ENCODE peak calls at places on chromosomes 1 and 21, in six cellular contexts. One of them, this sample, is unnamed.
A peak's percentile ranks its signal among the peaks of the same experiment; 100 is the strongest.

GRCh38 chr1:55043726-55044125 is 4.4 kb downstream of the PCSK9 start:
- DNase-seq in iris pigment epithelial cell: no peak
- DNase-seq in activated effector memory CD4-positive, alpha-beta T cell treated with Interleukin-2 at 50 U/mL for 16 hours: no peak
- DNase-seq in stimulated activated naive CD4-positive, alpha-beta T cell: no peak
- DNase-seq in HS-27A: no peak
- DNase-seq in activated T-cell treated with anti-CD3 and anti-CD28 coated beads for 4 hours: no peak
- DNase-seq in this sample: no peak

GRCh38 chr1:71521655-71522264 is 440.9 kb upstream of the ZRANB2 start:
- DNase-seq in HS-27A: no peak
- DNase-seq in iris pigment epithelial cell: peak; percentile 47
- DNase-seq in activated T-cell treated with anti-CD3 and anti-CD28 coated beads for 4 hours: no peak
- DNase-seq in stimulated activated naive CD4-positive, alpha-beta T cell: no peak
- DNase-seq in activated effector memory CD4-positive, alpha-beta T cell treated with Interleukin-2 at 50 U/mL for 16 hours: no peak
- DNase-seq in this sample: peak; percentile 6

GRCh38 chr21:43343095-43343991 is 83.6 kb downstream of the SIK1 start:
- DNase-seq in activated effector memory CD4-positive, alpha-beta T cell treated with Interleukin-2 at 50 U/mL for 16 hours: no peak
- DNase-seq in iris pigment epithelial cell: no peak
- DNase-seq in activated T-cell treated with anti-CD3 and anti-CD28 coated beads for 4 hours: no peak
- DNase-seq in HS-27A: no peak
- DNase-seq in stimulated activated naive CD4-positive, alpha-beta T cell: no peak
- DNase-seq in this sample: no peak

GRCh38 chr21:46461909-46462308 is 3.2 kb downstream of the DIP2A start:
- DNase-seq in iris pigment epithelial cell: no peak
- DNase-seq in stimulated activated naive CD4-positive, alpha-beta T cell: no peak
- DNase-seq in activated effector memory CD4-positive, alpha-beta T cell treated with Interleukin-2 at 50 U/mL for 16 hours: no peak
- DNase-seq in activated T-cell treated with anti-CD3 and anti-CD28 coated beads for 4 hours: no peak
- DNase-seq in HS-27A: no peak
- DNase-seq in this sample: no peak

GRCh38 chr1:237429252-237429651 is 387.3 kb downstream of the RYR2 start:
- DNase-seq in stimulated activated naive CD4-positive, alpha-beta T cell: no peak
- DNase-seq in activated effector memory CD4-positive, alpha-beta T cell treated with Interleukin-2 at 50 U/mL for 16 hours: no peak
- DNase-seq in iris pigment epithelial cell: no peak
- DNase-seq in HS-27A: no peak
- DNase-seq in activated T-cell treated with anti-CD3 and anti-CD28 coated beads for 4 hours: no peak
- DNase-seq in this sample: no peak

GRCh38 chr1:99680258-99680657 is 34.3 kb downstream of the PALMD start:
- DNase-seq in iris pigment epithelial cell: peak; percentile 50
- DNase-seq in stimulated activated naive CD4-positive, alpha-beta T cell: no peak
- DNase-seq in activated effector memory CD4-positive, alpha-beta T cell treated with Interleukin-2 at 50 U/mL for 16 hours: no peak
- DNase-seq in activated T-cell treated with anti-CD3 and anti-CD28 coated beads for 4 hours: no peak
- DNase-seq in HS-27A: peak; percentile 57
- DNase-seq in this sample: peak; percentile 69

GRCh38 chr1:228964178-228964819 is 229.0 kb downstream of the RHOU start:
- DNase-seq in HS-27A: no peak
- DNase-seq in iris pigment epithelial cell: peak; percentile 92
- DNase-seq in activated effector memory CD4-positive, alpha-beta T cell treated with Interleukin-2 at 50 U/mL for 16 hours: no peak
- DNase-seq in stimulated activated naive CD4-positive, alpha-beta T cell: no peak
- DNase-seq in activated T-cell treated with anti-CD3 and anti-CD28 coated beads for 4 hours: no peak
- DNase-seq in this sample: peak; percentile 91

GRCh38 chr1:99986656-99987225 is 16.9 kb downstream of the SLC35A3 start:
- DNase-seq in iris pigment epithelial cell: no peak
- DNase-seq in stimulated activated naive CD4-positive, alpha-beta T cell: no peak
- DNase-seq in HS-27A: no peak
- DNase-seq in activated T-cell treated with anti-CD3 and anti-CD28 coated beads for 4 hours: no peak
- DNase-seq in activated effector memory CD4-positive, alpha-beta T cell treated with Interleukin-2 at 50 U/mL for 16 hours: no peak
- DNase-seq in this sample: no peak

GRCh38 chr1:13674386-13674785 is 25.6 kb upstream of the PRDM2 start:
- DNase-seq in iris pigment epithelial cell: no peak
- DNase-seq in activated T-cell treated with anti-CD3 and anti-CD28 coated beads for 4 hours: no peak
- DNase-seq in HS-27A: no peak
- DNase-seq in stimulated activated naive CD4-positive, alpha-beta T cell: no peak
- DNase-seq in activated effector memory CD4-positive, alpha-beta T cell treated with Interleukin-2 at 50 U/mL for 16 hours: no peak
- DNase-seq in this sample: no peak

GRCh38 chr1:111730282-111730681 is 8.9 kb downstream of the INKA2 start:
- DNase-seq in activated effector memory CD4-positive, alpha-beta T cell treated with Interleukin-2 at 50 U/mL for 16 hours: no peak
- DNase-seq in stimulated activated naive CD4-positive, alpha-beta T cell: no peak
- DNase-seq in activated T-cell treated with anti-CD3 and anti-CD28 coated beads for 4 hours: no peak
- DNase-seq in HS-27A: no peak
- DNase-seq in iris pigment epithelial cell: no peak
- DNase-seq in this sample: no peak

GRCh38 chr1:101188311-101188710 is 48.5 kb upstream of the S1PR1 start:
- DNase-seq in HS-27A: no peak
- DNase-seq in activated T-cell treated with anti-CD3 and anti-CD28 coated beads for 4 hours: no peak
- DNase-seq in iris pigment epithelial cell: peak; percentile 86
- DNase-seq in stimulated activated naive CD4-positive, alpha-beta T cell: no peak
- DNase-seq in activated effector memory CD4-positive, alpha-beta T cell treated with Interleukin-2 at 50 U/mL for 16 hours: no peak
- DNase-seq in this sample: peak; percentile 28

GRCh38 chr1:1199141-1199960 is 7.0 kb downstream of the TNFRSF18 start:
- DNase-seq in iris pigment epithelial cell: no peak
- DNase-seq in activated effector memory CD4-positive, alpha-beta T cell treated with Interleukin-2 at 50 U/mL for 16 hours: no peak
- DNase-seq in stimulated activated naive CD4-positive, alpha-beta T cell: no peak
- DNase-seq in activated T-cell treated with anti-CD3 and anti-CD28 coated beads for 4 hours: no peak
- DNase-seq in HS-27A: no peak
- DNase-seq in this sample: no peak

GRCh38 chr1:45730075-45730779 is 20.2 kb downstream of the IPP start:
- DNase-seq in stimulated activated naive CD4-positive, alpha-beta T cell: no peak
- DNase-seq in activated T-cell treated with anti-CD3 and anti-CD28 coated beads for 4 hours: no peak
- DNase-seq in activated effector memory CD4-positive, alpha-beta T cell treated with Interleukin-2 at 50 U/mL for 16 hours: no peak
- DNase-seq in iris pigment epithelial cell: no peak
- DNase-seq in HS-27A: no peak
- DNase-seq in this sample: no peak

GRCh38 chr1:205171369-205171768 is 40.1 kb downstream of the DSTYK start:
- DNase-seq in HS-27A: no peak
- DNase-seq in activated effector memory CD4-positive, alpha-beta T cell treated with Interleukin-2 at 50 U/mL for 16 hours: no peak
- DNase-seq in iris pigment epithelial cell: no peak
- DNase-seq in activated T-cell treated with anti-CD3 and anti-CD28 coated beads for 4 hours: no peak
- DNase-seq in stimulated activated naive CD4-positive, alpha-beta T cell: no peak
- DNase-seq in this sample: no peak